ENCODE peak calls at places on chromosome 11, in five cellular contexts. One of them, this sample, is unnamed.

GRCh38 chr11:116112031-116112935 is 608.1 kb upstream of the CADM1 start:
- DNase-seq in neural progenitor cell: no peak
- DNase-seq in Peyer's patch: no peak
- DNase-seq in cardiac muscle cell: no peak
- DNase-seq in left ventricle myocardium inferior: no peak
- DNase-seq in this sample: no peak

GRCh38 chr11:117723625-117724024 is 73.4 kb downstream of the DSCAML1 start:
- DNase-seq in left ventricle myocardium inferior: no peak
- DNase-seq in cardiac muscle cell: no peak
- DNase-seq in neural progenitor cell: no peak
- DNase-seq in Peyer's patch: no peak
- DNase-seq in this sample: no peak

GRCh38 chr11:14270690-14271542 is 88.1 kb downstream of the RRAS2 start:
- DNase-seq in Peyer's patch: no peak
- DNase-seq in left ventricle myocardium inferior: no peak
- DNase-seq in neural progenitor cell: no peak
- DNase-seq in cardiac muscle cell: no peak
- DNase-seq in this sample: no peak

GRCh38 chr11:36463781-36464180 is 46.3 kb downstream of the TRAF6 start:
- DNase-seq in cardiac muscle cell: peak; percentile 40
- DNase-seq in neural progenitor cell: no peak
- DNase-seq in left ventricle myocardium inferior: no peak
- DNase-seq in Peyer's patch: no peak
- DNase-seq in this sample: no peak

GRCh38 chr11:10208045-10208674 is 85.9 kb downstream of the SBF2 start:
- DNase-seq in left ventricle myocardium inferior: no peak
- DNase-seq in cardiac muscle cell: peak; percentile 64
- DNase-seq in Peyer's patch: no peak
- DNase-seq in neural progenitor cell: peak; percentile 55
- DNase-seq in this sample: no peak

GRCh38 chr11:129728571-129728970 is 87.1 kb upstream of the TMEM45B start:
- DNase-seq in neural progenitor cell: no peak
- DNase-seq in Peyer's patch: no peak
- DNase-seq in cardiac muscle cell: no peak
- DNase-seq in left ventricle myocardium inferior: no peak
- DNase-seq in this sample: no peak

GRCh38 chr11:12686246-12687060 is 12.2 kb downstream of the TEAD1 start:
- DNase-seq in neural progenitor cell: no peak
- DNase-seq in left ventricle myocardium inferior: no peak
- DNase-seq in cardiac muscle cell: no peak
- DNase-seq in Peyer's patch: no peak
- DNase-seq in this sample: no peak

GRCh38 chr11:120096326-120096725 is 41.6 kb downstream of the TRIM29 start:
- DNase-seq in Peyer's patch: no peak
- DNase-seq in cardiac muscle cell: no peak
- DNase-seq in neural progenitor cell: no peak
- DNase-seq in left ventricle myocardium inferior: no peak
- DNase-seq in this sample: no peak

GRCh38 chr11:108632041-108632440 is 32.8 kb upstream of the DDX10 start:
- DNase-seq in cardiac muscle cell: no peak
- DNase-seq in left ventricle myocardium inferior: no peak
- DNase-seq in Peyer's patch: no peak
- DNase-seq in neural progenitor cell: no peak
- DNase-seq in this sample: no peak

DNA sequence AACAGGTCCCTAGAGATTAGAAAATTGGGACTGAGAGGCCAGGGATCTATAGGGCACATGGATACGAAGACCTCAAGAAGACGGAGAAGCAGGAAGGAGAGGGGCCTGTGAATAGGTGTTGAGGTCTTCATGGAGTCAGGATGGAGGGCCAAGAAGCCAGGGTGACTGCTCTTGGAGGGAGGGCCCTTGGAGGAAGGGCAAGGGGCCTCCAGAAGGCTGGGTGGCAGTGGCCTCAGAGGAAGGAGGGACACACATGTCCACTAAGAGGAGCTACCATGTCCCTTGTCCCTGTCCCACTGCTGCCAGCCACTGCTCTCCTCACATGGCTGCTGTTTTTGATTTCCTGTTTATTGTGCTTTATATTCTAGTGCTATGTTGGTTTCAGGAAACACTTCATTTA is 589.5 kb upstream of the B3GAT1 start:
- DNase-seq in cardiac muscle cell: no peak
- DNase-seq in neural progenitor cell: no peak
- DNase-seq in Peyer's patch: no peak
- DNase-seq in left ventricle myocardium inferior: no peak
- DNase-seq in this sample: no peak
- H3K4me3 ChIP-seq in cardiac muscle cell: no peak overlapping the region
- H3K4me3 ChIP-seq in neural progenitor cell: no peak overlapping the region
- H3K4me3 ChIP-seq in Peyer's patch: no peak overlapping the region
- H3K4me3 ChIP-seq in left ventricle myocardium inferior: no peak overlapping the region
- H3K4me3 ChIP-seq in this sample: no peak overlapping the region

DNA sequence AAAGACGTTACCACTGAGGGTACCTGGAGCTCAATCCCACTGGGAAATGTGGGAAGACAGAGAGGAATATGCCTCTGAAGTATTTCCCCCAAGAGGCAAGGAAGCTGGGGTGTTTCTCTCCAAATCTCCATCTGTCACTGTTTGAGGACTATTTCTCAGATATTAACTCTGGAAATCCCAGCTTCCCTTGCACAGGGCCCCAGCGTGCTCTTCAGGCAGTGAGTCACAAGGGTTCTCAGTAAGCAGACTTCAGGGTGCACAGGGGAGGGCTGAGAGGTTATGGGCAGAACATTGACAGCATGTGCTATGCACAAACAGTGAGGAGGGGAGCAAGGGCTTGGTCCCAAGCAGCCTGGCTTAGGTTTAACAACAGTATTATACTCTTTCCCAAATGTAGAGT is 60.9 kb upstream of the EED start:
- DNase-seq in neural progenitor cell: no peak
- DNase-seq in Peyer's patch: no peak
- DNase-seq in cardiac muscle cell: peak; percentile 43
- DNase-seq in left ventricle myocardium inferior: no peak
- DNase-seq in this sample: no peak
- TF ChIP-seq CTCF in neural progenitor cell: no peak
- TF ChIP-seq CTCF in Peyer's patch: no peak
- TF ChIP-seq CTCF in cardiac muscle cell: no peak
- TF ChIP-seq CTCF in left ventricle myocardium inferior: no peak
- TF ChIP-seq CTCF in this sample: no peak

GRCh38 chr11:70924108-70924507 is 328.3 kb downstream of the SHANK2 start:
- DNase-seq in cardiac muscle cell: no peak
- DNase-seq in left ventricle myocardium inferior: no peak
- DNase-seq in neural progenitor cell: no peak
- DNase-seq in Peyer's patch: no peak
- DNase-seq in this sample: no peak
- H3K9me3 ChIP-seq in cardiac muscle cell: no peaks in the 10 kb centered on the region
- H3K9me3 ChIP-seq in left ventricle myocardium inferior: peaks cover 61% of the 10 kb centered on the region
- H3K9me3 ChIP-seq in neural progenitor cell: peaks cover 7% of the 10 kb centered on the region
- H3K9me3 ChIP-seq in Peyer's patch: no peaks in the 10 kb centered on the region
- H3K9me3 ChIP-seq in this sample: peaks cover 52% of the 10 kb centered on the region

DNA sequence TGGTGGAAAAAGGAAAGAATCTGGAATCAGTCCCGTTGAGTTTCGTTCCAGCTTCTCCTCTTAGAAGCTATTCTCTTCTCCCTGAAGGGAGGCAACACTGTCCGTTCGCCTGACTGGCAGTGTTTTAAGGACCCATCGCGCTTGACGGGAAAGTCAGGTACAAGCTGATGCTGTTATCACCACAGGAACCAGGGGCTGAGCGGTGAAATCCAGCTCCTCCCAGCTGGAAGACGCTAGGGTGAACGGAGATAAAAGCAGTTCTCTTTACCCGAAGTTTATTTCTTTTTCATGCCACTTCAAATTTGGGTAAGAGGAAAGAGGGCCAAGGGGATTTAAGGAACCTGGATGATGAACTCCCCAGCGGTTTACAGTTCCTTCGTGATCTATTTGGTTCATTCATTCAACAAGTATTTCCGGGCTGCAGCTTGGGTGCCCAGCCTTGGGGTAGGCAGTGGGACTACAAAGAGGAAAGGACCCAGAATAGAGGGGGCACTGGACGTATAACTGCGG is 551 bp upstream of the DEUP1 start:
- DNase-seq in left ventricle myocardium inferior: no peak
- DNase-seq in neural progenitor cell: peak; percentile 43
- DNase-seq in Peyer's patch: no peak
- DNase-seq in cardiac muscle cell: peak; percentile 1
- DNase-seq in this sample: no peak
- H3K4me3 ChIP-seq in left ventricle myocardium inferior: peak overlapping the region; percentile 61
- H3K4me3 ChIP-seq in neural progenitor cell: peak overlapping the region; percentile 46
- H3K4me3 ChIP-seq in Peyer's patch: peak overlapping the region; percentile 26
- H3K4me3 ChIP-seq in cardiac muscle cell: peak overlapping the region; percentile 31
- H3K4me3 ChIP-seq in this sample: no peak overlapping the region

DNA sequence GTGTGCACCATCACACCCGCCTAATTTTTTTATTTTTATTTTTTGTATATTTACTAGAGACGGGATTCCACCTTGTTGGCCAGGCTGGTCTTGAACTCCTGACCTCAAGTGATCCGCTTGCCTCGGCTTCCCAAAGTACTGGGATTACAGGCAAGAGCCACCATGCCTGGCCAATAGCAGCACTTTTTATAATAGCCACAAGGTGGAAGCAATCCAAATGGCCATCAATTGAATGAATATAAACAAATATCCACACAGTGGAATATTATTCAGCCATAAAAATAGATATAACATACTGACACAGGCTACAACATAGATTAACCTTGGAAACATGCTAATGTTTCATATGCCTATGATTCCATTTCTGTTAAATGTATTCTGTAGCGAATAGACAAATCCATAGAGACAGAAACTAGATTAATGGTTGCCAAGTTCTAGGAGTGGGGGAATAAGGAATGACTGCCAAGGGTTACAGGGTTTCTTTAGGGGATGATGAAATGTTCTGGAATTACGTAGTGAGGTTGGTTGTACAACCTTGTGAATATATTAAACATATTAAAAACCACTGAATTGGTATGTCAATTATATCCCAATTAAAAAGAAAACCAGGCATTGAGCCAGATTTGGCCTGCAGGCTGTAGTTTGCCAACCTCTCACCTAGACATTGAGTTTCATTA is 4.8 kb downstream of the VPS51 start:
- DNase-seq in left ventricle myocardium inferior: no peak
- DNase-seq in neural progenitor cell: no peak
- DNase-seq in cardiac muscle cell: peak; percentile 80
- DNase-seq in Peyer's patch: no peak
- DNase-seq in this sample: no peak
- TF ChIP-seq CTCF in left ventricle myocardium inferior: no peak
- TF ChIP-seq CTCF in neural progenitor cell: no peak
- TF ChIP-seq CTCF in cardiac muscle cell: peak; percentile 16
- TF ChIP-seq CTCF in Peyer's patch: no peak
- TF ChIP-seq CTCF in this sample: peak; percentile 2

GRCh38 chr11:55357560-55358184 is 10.1 kb upstream of the OR4A15 start:
- DNase-seq in Peyer's patch: no peak
- DNase-seq in left ventricle myocardium inferior: no peak
- DNase-seq in cardiac muscle cell: no peak
- DNase-seq in neural progenitor cell: no peak
- DNase-seq in this sample: no peak
- H3K9me3 ChIP-seq in Peyer's patch: no peaks in the 10 kb centered on the region
- H3K9me3 ChIP-seq in left ventricle myocardium inferior: peaks cover 23% of the 10 kb centered on the region
- H3K9me3 ChIP-seq in cardiac muscle cell: no peaks in the 10 kb centered on the region
- H3K9me3 ChIP-seq in neural progenitor cell: peaks cover 59% of the 10 kb centered on the region
- H3K9me3 ChIP-seq in this sample: peaks cover 19% of the 10 kb centered on the region

DNA sequence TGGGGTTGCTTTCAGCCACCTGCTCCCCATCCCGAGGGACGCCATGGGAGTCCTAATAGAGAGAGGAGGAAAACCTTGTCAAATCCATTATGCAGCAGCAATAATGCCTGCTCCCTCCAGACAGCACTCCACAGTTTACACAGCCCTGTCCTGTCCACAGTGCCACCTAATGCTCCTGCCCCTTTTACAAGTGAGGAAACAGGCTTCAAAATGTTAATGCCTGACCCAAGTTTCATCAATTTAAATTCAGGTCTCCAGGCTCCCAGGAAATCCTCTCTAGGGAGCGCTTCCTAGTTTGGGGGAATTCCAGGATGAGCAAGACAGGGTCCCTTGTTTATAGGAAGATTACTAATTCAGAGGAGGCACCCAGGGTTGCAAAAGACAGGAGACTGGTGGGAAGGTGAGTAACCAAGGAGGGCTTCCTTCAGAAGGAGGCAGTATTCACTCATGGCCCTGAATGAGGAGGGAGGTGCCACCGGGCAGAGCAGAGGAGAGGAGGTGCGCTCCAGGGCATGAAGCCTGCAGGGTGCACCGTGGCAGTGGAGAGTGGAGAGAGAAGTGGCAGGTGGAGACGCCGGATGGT is 1.5 kb downstream of the TMEM132A start:
- DNase-seq in neural progenitor cell: no peak
- DNase-seq in left ventricle myocardium inferior: no peak
- DNase-seq in Peyer's patch: no peak
- DNase-seq in cardiac muscle cell: peak; percentile 11
- DNase-seq in this sample: peak; percentile 29
- H3K4me3 ChIP-seq in neural progenitor cell: peak overlapping the region; percentile 90
- H3K4me3 ChIP-seq in left ventricle myocardium inferior: peak overlapping the region; percentile 78
- H3K4me3 ChIP-seq in Peyer's patch: peak overlapping the region; percentile 80
- H3K4me3 ChIP-seq in cardiac muscle cell: no peak overlapping the region
- H3K4me3 ChIP-seq in this sample: peak overlapping the region; percentile 79

GRCh38 chr11:898540-899190 is 11.9 kb downstream of the CHID1 start:
- DNase-seq in cardiac muscle cell: peak; percentile 36
- DNase-seq in left ventricle myocardium inferior: no peak
- DNase-seq in neural progenitor cell: peak; percentile 62
- DNase-seq in Peyer's patch: no peak
- DNase-seq in this sample: no peak
- TF ChIP-seq CTCF in cardiac muscle cell: peak; percentile 8
- TF ChIP-seq CTCF in left ventricle myocardium inferior: peak; percentile 11
- TF ChIP-seq CTCF in neural progenitor cell: peak; percentile 49
- TF ChIP-seq CTCF in Peyer's patch: no peak
- TF ChIP-seq CTCF in this sample: peak; percentile 15